ENCODE peak calls at places on chromosomes 12 and 14, in eight cellular contexts. One of them, this sample, is unnamed.

GRCh38 chr12:127293507-127294310 is 973.3 kb upstream of the TMEM132C start:
- DNase-seq in BE2C: peak; percentile 24
- DNase-seq in psoas muscle: peak; percentile 72
- DNase-seq in stimulated activated CD4-positive, alpha-beta T cell treated with anti-CD3 and anti-CD28 coated beads, Interleukin-2, amount 100 ng/mL, for 24 hours: peak; percentile 49
- DNase-seq in endothelial cell: no peak
- DNase-seq in amniotic stem cell: peak; percentile 44
- DNase-seq in NCI-H460: peak; percentile 3
- DNase-seq in retina: no peak
- DNase-seq in this sample: peak; percentile 7

GRCh38 chr14:68308695-68309094 is 484.2 kb downstream of the ZFP36L1 start:
- DNase-seq in BE2C: no peak
- DNase-seq in psoas muscle: no peak
- DNase-seq in stimulated activated CD4-positive, alpha-beta T cell treated with anti-CD3 and anti-CD28 coated beads, Interleukin-2, amount 100 ng/mL, for 24 hours: no peak
- DNase-seq in endothelial cell: no peak
- DNase-seq in amniotic stem cell: no peak
- DNase-seq in NCI-H460: no peak
- DNase-seq in retina: no peak
- DNase-seq in this sample: no peak

GRCh38 chr12:6141048-6141447 is 16.6 kb upstream of the VWF start:
- DNase-seq in BE2C: no peak
- DNase-seq in psoas muscle: no peak
- DNase-seq in stimulated activated CD4-positive, alpha-beta T cell treated with anti-CD3 and anti-CD28 coated beads, Interleukin-2, amount 100 ng/mL, for 24 hours: peak; percentile 30
- DNase-seq in endothelial cell: no peak
- DNase-seq in amniotic stem cell: no peak
- DNase-seq in NCI-H460: peak; percentile 14
- DNase-seq in retina: no peak
- DNase-seq in this sample: no peak

GRCh38 chr12:111469406-111469805 is 63.7 kb downstream of the SH2B3 start:
- DNase-seq in BE2C: no peak
- DNase-seq in psoas muscle: no peak
- DNase-seq in stimulated activated CD4-positive, alpha-beta T cell treated with anti-CD3 and anti-CD28 coated beads, Interleukin-2, amount 100 ng/mL, for 24 hours: no peak
- DNase-seq in endothelial cell: no peak
- DNase-seq in amniotic stem cell: no peak
- DNase-seq in NCI-H460: no peak
- DNase-seq in retina: no peak
- DNase-seq in this sample: no peak

GRCh38 chr14:68695326-68695768 is 97.5 kb downstream of the ZFP36L1 start:
- DNase-seq in BE2C: no peak
- DNase-seq in psoas muscle: peak; percentile 73
- DNase-seq in stimulated activated CD4-positive, alpha-beta T cell treated with anti-CD3 and anti-CD28 coated beads, Interleukin-2, amount 100 ng/mL, for 24 hours: peak; percentile 37
- DNase-seq in endothelial cell: no peak
- DNase-seq in amniotic stem cell: peak; percentile 91
- DNase-seq in NCI-H460: peak; percentile 1
- DNase-seq in retina: no peak
- DNase-seq in this sample: no peak

GRCh38 chr12:5773550-5773949 is 171.5 kb downstream of the ANO2 start:
- DNase-seq in BE2C: no peak
- DNase-seq in psoas muscle: no peak
- DNase-seq in stimulated activated CD4-positive, alpha-beta T cell treated with anti-CD3 and anti-CD28 coated beads, Interleukin-2, amount 100 ng/mL, for 24 hours: no peak
- DNase-seq in endothelial cell: no peak
- DNase-seq in amniotic stem cell: no peak
- DNase-seq in NCI-H460: no peak
- DNase-seq in retina: no peak
- DNase-seq in this sample: no peak

GRCh38 chr14:69087061-69087461 is 65.9 kb downstream of the DCAF5 start:
- DNase-seq in BE2C: no peak
- DNase-seq in psoas muscle: no peak
- DNase-seq in stimulated activated CD4-positive, alpha-beta T cell treated with anti-CD3 and anti-CD28 coated beads, Interleukin-2, amount 100 ng/mL, for 24 hours: no peak
- DNase-seq in endothelial cell: no peak
- DNase-seq in amniotic stem cell: no peak
- DNase-seq in NCI-H460: no peak
- DNase-seq in retina: no peak
- DNase-seq in this sample: no peak

GRCh38 chr12:28787151-28787550 is 361.9 kb upstream of the FAR2 start:
- DNase-seq in BE2C: no peak
- DNase-seq in psoas muscle: no peak
- DNase-seq in stimulated activated CD4-positive, alpha-beta T cell treated with anti-CD3 and anti-CD28 coated beads, Interleukin-2, amount 100 ng/mL, for 24 hours: no peak
- DNase-seq in endothelial cell: no peak
- DNase-seq in amniotic stem cell: no peak
- DNase-seq in NCI-H460: no peak
- DNase-seq in retina: no peak
- DNase-seq in this sample: no peak

GRCh38 chr12:55718020-55718419 is 2.2 kb upstream of the RDH5 start:
- DNase-seq in BE2C: no peak
- DNase-seq in psoas muscle: peak; percentile 48
- DNase-seq in stimulated activated CD4-positive, alpha-beta T cell treated with anti-CD3 and anti-CD28 coated beads, Interleukin-2, amount 100 ng/mL, for 24 hours: no peak
- DNase-seq in endothelial cell: no peak
- DNase-seq in amniotic stem cell: no peak
- DNase-seq in NCI-H460: no peak
- DNase-seq in retina: no peak
- DNase-seq in this sample: no peak

GRCh38 chr12:58086930-58087329 is 145.6 kb downstream of the ATP23 start:
- DNase-seq in BE2C: no peak
- DNase-seq in psoas muscle: no peak
- DNase-seq in stimulated activated CD4-positive, alpha-beta T cell treated with anti-CD3 and anti-CD28 coated beads, Interleukin-2, amount 100 ng/mL, for 24 hours: no peak
- DNase-seq in endothelial cell: no peak
- DNase-seq in amniotic stem cell: no peak
- DNase-seq in NCI-H460: no peak
- DNase-seq in retina: no peak
- DNase-seq in this sample: no peak

GRCh38 chr14:102898776-102899515 is 23.5 kb upstream of the AMN start:
- DNase-seq in BE2C: no peak
- DNase-seq in psoas muscle: no peak
- DNase-seq in stimulated activated CD4-positive, alpha-beta T cell treated with anti-CD3 and anti-CD28 coated beads, Interleukin-2, amount 100 ng/mL, for 24 hours: no peak
- DNase-seq in endothelial cell: no peak
- DNase-seq in amniotic stem cell: no peak
- DNase-seq in NCI-H460: no peak
- DNase-seq in retina: no peak
- DNase-seq in this sample: no peak

GRCh38 chr12:93526786-93527428 is 45.6 kb upstream of the SOCS2 start:
- DNase-seq in BE2C: no peak
- DNase-seq in psoas muscle: no peak
- DNase-seq in stimulated activated CD4-positive, alpha-beta T cell treated with anti-CD3 and anti-CD28 coated beads, Interleukin-2, amount 100 ng/mL, for 24 hours: no peak
- DNase-seq in endothelial cell: no peak
- DNase-seq in amniotic stem cell: peak; percentile 77
- DNase-seq in NCI-H460: no peak
- DNase-seq in retina: no peak
- DNase-seq in this sample: no peak

GRCh38 chr12:13179159-13180074 is 17.1 kb upstream of the EMP1 start:
- DNase-seq in BE2C: peak; percentile 44
- DNase-seq in psoas muscle: peak; percentile 68
- DNase-seq in stimulated activated CD4-positive, alpha-beta T cell treated with anti-CD3 and anti-CD28 coated beads, Interleukin-2, amount 100 ng/mL, for 24 hours: peak; percentile 59
- DNase-seq in endothelial cell: peak; percentile 72
- DNase-seq in amniotic stem cell: no peak
- DNase-seq in NCI-H460: no peak
- DNase-seq in retina: no peak
- DNase-seq in this sample: no peak

GRCh38 chr12:8033153-8034044 is 883 bp downstream of the FOXJ2 start:
- DNase-seq in BE2C: peak; percentile 34
- DNase-seq in psoas muscle: peak; percentile 74
- DNase-seq in stimulated activated CD4-positive, alpha-beta T cell treated with anti-CD3 and anti-CD28 coated beads, Interleukin-2, amount 100 ng/mL, for 24 hours: peak; percentile 56
- DNase-seq in endothelial cell: peak; percentile 42
- DNase-seq in amniotic stem cell: no peak
- DNase-seq in NCI-H460: no peak
- DNase-seq in retina: no peak
- DNase-seq in this sample: peak; percentile 41

This sample was measured in iPS DF 6.9.